ENCODE peak calls at places on chromosomes 3 and 15, in seven cellular contexts. M is effector memory CD8-positive, alpha-beta T cell; S is hepatocyte; Z is spleen; T is small intestine; P is stimulated activated naive CD8-positive, alpha-beta T cell treated with anti-CD3 and anti-CD28 coated beads, Interleukin-15, amount 100 ng/mL, for 72 hours; E is A172. X is an unnamed sample.

GRCh38 chr3:120983321-120983665 is 75.3 kb downstream of the STXBP5L start:
- DNase-seq in M (no peak), T (no peak), S (no peak), P (no peak), Z (no peak), E (no peak), X (no peak)

GRCh38 chr3:147360936-147361670 is 45.2 kb downstream of the ZIC4 start:
- DNase-seq in P (no peak), Z (no peak), M (no peak), T (no peak), S (peak), E (no peak), X (no peak)

GRCh38 chr15:66816201-66816600 is 114.2 kb downstream of the SMAD6 start:
- DNase-seq in Z (no peak), T (no peak), S (no peak), M (no peak), P (no peak), E (no peak), X (no peak)

GRCh38 chr15:80732148-80732547 is 37.0 kb downstream of the ABHD17C start:
- DNase-seq in T (no peak), S (no peak), E (no peak), P (no peak), Z (no peak), M (no peak), X (no peak)

GRCh38 chr15:38028869-38029268 is 94.4 kb downstream of the TMCO5A start:
- DNase-seq in E (no peak), T (no peak), M (no peak), Z (no peak), P (no peak), S (no peak), X (no peak)

GRCh38 chr15:76313731-76314130 is 2.5 kb upstream of the ETFA start:
- DNase-seq in P (no peak), M (no peak), S (no peak), T (no peak), E (no peak), Z (no peak), X (no peak)

GRCh38 chr15:22968356-22968755 is 11.8 kb downstream of the CYFIP1 start:
- DNase-seq in T (no peak), P (no peak), M (no peak), S (no peak), E (peak), Z (peak), X (no peak)

GRCh38 chr3:51271172-51271571 is 113.9 kb upstream of the MANF start:
- DNase-seq in E (no peak), M (no peak), P (peak), Z (no peak), T (no peak), S (no peak), X (no peak)

GRCh38 chr3:30944124-30944523 is 49.7 kb upstream of the GADL1 start:
- DNase-seq in S (no peak), E (no peak), M (no peak), P (no peak), T (no peak), Z (no peak), X (no peak)

GRCh38 chr3:192636517-192637444 is 90.6 kb downstream of the FGF12 start:
- DNase-seq in S (no peak), M (no peak), E (no peak), P (no peak), T (no peak), Z (no peak), X (no peak)

GRCh38 chr15:64597469-64597806 is 137.1 kb downstream of the ZNF609 start:
- DNase-seq in M (peak), E (no peak), T (no peak), Z (no peak), S (no peak), P (no peak), X (no peak)

GRCh38 chr15:91853501-91853967 is at the start of gene SLCO3A1:
- DNase-seq in S (peak), M (peak), T (no peak), P (no peak), E (peak), Z (no peak), X (peak)

GRCh38 chr3:48334605-48335004 is 1.1 kb upstream of the SPINK8 start:
- DNase-seq in P (no peak), E (no peak), S (no peak), Z (no peak), M (no peak), T (no peak), X (no peak)

GRCh38 chr3:15405448-15406050 is 21.8 kb downstream of the METTL6 start:
- DNase-seq in P (no peak), M (peak), Z (no peak), E (peak), T (peak), S (peak), X (peak)

GRCh38 chr3:61522064-61522463 is 39.3 kb upstream of the PTPRG start:
- DNase-seq in P (no peak), S (no peak), M (no peak), E (no peak), T (no peak), Z (no peak), X (no peak)

GRCh38 chr15:77026501-77027110 is 31.7 kb downstream of the PSTPIP1 start:
- DNase-seq in T (no peak), Z (peak), M (no peak), E (no peak), S (no peak), P (no peak), X (no peak)